ENCODE peak calls at places on chromosomes 3 and 15, in six cellular contexts. One of them, this sample, is unnamed.

GRCh38 chr15:37801529-37801928 is 132.9 kb upstream of the TMCO5A start:
- DNase-seq in mucosa of descending colon: no peak
- DNase-seq in left cardiac atrium: no peak
- DNase-seq in epithelial cell of esophagus: no peak
- DNase-seq in iPS-NIHi11: no peak
- DNase-seq in EH: no peak
- DNase-seq in this sample: no peak

GRCh38 chr3:114294940-114295480 is 1.2 kb downstream of the TIGIT start:
- DNase-seq in mucosa of descending colon: no peak
- DNase-seq in left cardiac atrium: no peak
- DNase-seq in epithelial cell of esophagus: no peak
- DNase-seq in iPS-NIHi11: no peak
- DNase-seq in EH: no peak
- DNase-seq in this sample: no peak

GRCh38 chr3:128488995-128489859 is 3.8 kb downstream of the GATA2 start:
- DNase-seq in mucosa of descending colon: no peak
- DNase-seq in left cardiac atrium: peak; percentile 80
- DNase-seq in epithelial cell of esophagus: peak; percentile 19
- DNase-seq in iPS-NIHi11: peak; percentile 64
- DNase-seq in EH: peak; percentile 82
- DNase-seq in this sample: no peak

GRCh38 chr3:46856576-46857471 is 6.4 kb downstream of the MYL3 start:
- DNase-seq in mucosa of descending colon: no peak
- DNase-seq in left cardiac atrium: peak; percentile 12
- DNase-seq in epithelial cell of esophagus: no peak
- DNase-seq in iPS-NIHi11: no peak
- DNase-seq in EH: no peak
- DNase-seq in this sample: no peak

GRCh38 chr15:82301296-82302016 is 38.8 kb downstream of the SAXO2 start:
- DNase-seq in mucosa of descending colon: no peak
- DNase-seq in left cardiac atrium: no peak
- DNase-seq in epithelial cell of esophagus: no peak
- DNase-seq in iPS-NIHi11: no peak
- DNase-seq in EH: no peak
- DNase-seq in this sample: no peak

GRCh38 chr3:129622933-129623332 is 16.5 kb upstream of the PLXND1 start:
- DNase-seq in mucosa of descending colon: no peak
- DNase-seq in left cardiac atrium: no peak
- DNase-seq in epithelial cell of esophagus: no peak
- DNase-seq in iPS-NIHi11: no peak
- DNase-seq in EH: no peak
- DNase-seq in this sample: no peak

GRCh38 chr15:45573961-45574629 is 13.1 kb upstream of the BLOC1S6 start:
- DNase-seq in mucosa of descending colon: peak; percentile 35
- DNase-seq in left cardiac atrium: no peak
- DNase-seq in epithelial cell of esophagus: no peak
- DNase-seq in iPS-NIHi11: peak; percentile 64
- DNase-seq in EH: peak; percentile 37
- DNase-seq in this sample: peak; percentile 28

GRCh38 chr15:34436956-34437442 is 609 bp downstream of the GOLGA8A start:
- DNase-seq in mucosa of descending colon: peak; percentile 19
- DNase-seq in left cardiac atrium: peak; percentile 39
- DNase-seq in epithelial cell of esophagus: peak; percentile 44
- DNase-seq in iPS-NIHi11: peak; percentile 73
- DNase-seq in EH: peak; percentile 38
- DNase-seq in this sample: peak; percentile 48

GRCh38 chr15:45790325-45790943 is 155.6 kb downstream of the SQOR start:
- DNase-seq in mucosa of descending colon: peak; percentile 78
- DNase-seq in left cardiac atrium: no peak
- DNase-seq in epithelial cell of esophagus: peak; percentile 43
- DNase-seq in iPS-NIHi11: peak; percentile 33
- DNase-seq in EH: peak; percentile 29
- DNase-seq in this sample: peak; percentile 45

GRCh38 chr15:62988701-62989100 is 53.8 kb upstream of the TPM1 start:
- DNase-seq in mucosa of descending colon: no peak
- DNase-seq in left cardiac atrium: no peak
- DNase-seq in epithelial cell of esophagus: no peak
- DNase-seq in iPS-NIHi11: no peak
- DNase-seq in EH: no peak
- DNase-seq in this sample: no peak

GRCh38 chr3:173993299-173993698 is 595.8 kb downstream of the NLGN1 start:
- DNase-seq in mucosa of descending colon: no peak
- DNase-seq in left cardiac atrium: no peak
- DNase-seq in epithelial cell of esophagus: peak; percentile 33
- DNase-seq in iPS-NIHi11: peak; percentile 39
- DNase-seq in EH: peak; percentile 86
- DNase-seq in this sample: no peak

GRCh38 chr3:142218703-142219102 is 6.7 kb downstream of the GK5 start:
- DNase-seq in mucosa of descending colon: no peak
- DNase-seq in left cardiac atrium: no peak
- DNase-seq in epithelial cell of esophagus: no peak
- DNase-seq in iPS-NIHi11: no peak
- DNase-seq in EH: peak; percentile 46
- DNase-seq in this sample: no peak

GRCh38 chr3:137103739-137104138 is 146.0 kb downstream of the IL20RB start:
- DNase-seq in mucosa of descending colon: no peak
- DNase-seq in left cardiac atrium: no peak
- DNase-seq in epithelial cell of esophagus: no peak
- DNase-seq in iPS-NIHi11: no peak
- DNase-seq in EH: no peak
- DNase-seq in this sample: no peak

GRCh38 chr3:52983336-52983807 is 62.5 kb downstream of the SFMBT1 start:
- DNase-seq in mucosa of descending colon: peak; percentile 36
- DNase-seq in left cardiac atrium: no peak
- DNase-seq in epithelial cell of esophagus: no peak
- DNase-seq in iPS-NIHi11: no peak
- DNase-seq in EH: no peak
- DNase-seq in this sample: peak; percentile 66

GRCh38 chr3:161890147-161890625 is 393.6 kb downstream of the OTOL1 start:
- DNase-seq in mucosa of descending colon: peak; percentile 11
- DNase-seq in left cardiac atrium: no peak
- DNase-seq in epithelial cell of esophagus: peak; percentile 96
- DNase-seq in iPS-NIHi11: peak; percentile 24
- DNase-seq in EH: peak; percentile 99
- DNase-seq in this sample: no peak

GRCh38 chr15:99324082-99324620 is 72.9 kb downstream of the LRRC28 start:
- DNase-seq in mucosa of descending colon: no peak
- DNase-seq in left cardiac atrium: no peak
- DNase-seq in epithelial cell of esophagus: peak; percentile 88
- DNase-seq in iPS-NIHi11: peak; percentile 20
- DNase-seq in EH: peak; percentile 92
- DNase-seq in this sample: no peak

GRCh38 chr15:92733934-92734521 is 78.5 kb upstream of the FAM174B start:
- DNase-seq in mucosa of descending colon: no peak
- DNase-seq in left cardiac atrium: peak; percentile 31
- DNase-seq in epithelial cell of esophagus: no peak
- DNase-seq in iPS-NIHi11: peak; percentile 17
- DNase-seq in EH: peak; percentile 30
- DNase-seq in this sample: no peak

GRCh38 chr3:35524851-35525250 is 114.5 kb upstream of the ARPP21 start:
- DNase-seq in mucosa of descending colon: no peak
- DNase-seq in left cardiac atrium: no peak
- DNase-seq in epithelial cell of esophagus: no peak
- DNase-seq in iPS-NIHi11: no peak
- DNase-seq in EH: no peak
- DNase-seq in this sample: no peak

GRCh38 chr3:122773856-122774535 is 19.6 kb downstream of the HSPBAP1 start:
- DNase-seq in mucosa of descending colon: no peak
- DNase-seq in left cardiac atrium: no peak
- DNase-seq in epithelial cell of esophagus: no peak
- DNase-seq in iPS-NIHi11: no peak
- DNase-seq in EH: no peak
- DNase-seq in this sample: no peak

GRCh38 chr3:71690222-71690821 is 34.9 kb downstream of the EIF4E3 start:
- DNase-seq in mucosa of descending colon: no peak
- DNase-seq in left cardiac atrium: no peak
- DNase-seq in epithelial cell of esophagus: peak; percentile 84
- DNase-seq in iPS-NIHi11: peak; percentile 21
- DNase-seq in EH: peak; percentile 95
- DNase-seq in this sample: no peak

GRCh38 chr15:67512140-67512539 is 8.8 kb upstream of the C15orf61 start:
- DNase-seq in mucosa of descending colon: no peak
- DNase-seq in left cardiac atrium: no peak
- DNase-seq in epithelial cell of esophagus: no peak
- DNase-seq in iPS-NIHi11: no peak
- DNase-seq in EH: peak; percentile 29
- DNase-seq in this sample: no peak

GRCh38 chr3:72821170-72821781 is 27.0 kb downstream of the SHQ1 start:
- DNase-seq in mucosa of descending colon: peak; percentile 73
- DNase-seq in left cardiac atrium: peak; percentile 31
- DNase-seq in epithelial cell of esophagus: peak; percentile 29
- DNase-seq in iPS-NIHi11: no peak
- DNase-seq in EH: peak; percentile 74
- DNase-seq in this sample: peak; percentile 46

GRCh38 chr3:128473737-128474136 is 7.0 kb upstream of the DNAJB8 start:
- DNase-seq in mucosa of descending colon: no peak
- DNase-seq in left cardiac atrium: no peak
- DNase-seq in epithelial cell of esophagus: no peak
- DNase-seq in iPS-NIHi11: no peak
- DNase-seq in EH: no peak
- DNase-seq in this sample: no peak

GRCh38 chr15:25172691-25173090 is 217.9 kb downstream of the SNRPN start:
- DNase-seq in mucosa of descending colon: no peak
- DNase-seq in left cardiac atrium: no peak
- DNase-seq in epithelial cell of esophagus: no peak
- DNase-seq in iPS-NIHi11: no peak
- DNase-seq in EH: no peak
- DNase-seq in this sample: no peak

GRCh38 chr3:146065573-146066006 is 95.4 kb downstream of the PLOD2 start:
- DNase-seq in mucosa of descending colon: peak; percentile 66
- DNase-seq in left cardiac atrium: no peak
- DNase-seq in epithelial cell of esophagus: peak; percentile 68
- DNase-seq in iPS-NIHi11: no peak
- DNase-seq in EH: peak; percentile 67
- DNase-seq in this sample: no peak